ENCODE peak calls at places on chromosome 12, in nine cellular contexts. D is prostate gland, V is cardiac muscle cell, F is fibroblast of lung, S is A549, L is heart right ventricle, J is heart left ventricle, C is suprapubic skin, X is GM23338. Q is an unnamed sample. For H3K4me1, the result is how much of the 10 kb centered on the place peaks cover.

GRCh38 chr12:15918066-15918465 is 6.9 kb downstream of the DERA start:
- DNase-seq in X (no peak), J (no peak), L (no peak), D (no peak), V (no peak), C (no peak), F (no peak), S (no peak), Q (no peak)

GRCh38 chr12:99259040-99259934 is 388.3 kb upstream of the GARIN6 start:
- DNase-seq in L (no peak), S (no peak), J (no peak), V (no peak), X (peak), F (no peak), C (no peak), D (no peak), Q (no peak)

GRCh38 chr12:120737557-120738251 is 12.1 kb downstream of the ACADS start:
- DNase-seq in V (peak), X (peak), J (no peak), C (no peak), S (no peak), F (no peak), L (no peak), D (no peak), Q (no peak)

GRCh38 chr12:20096430-20096829 is 271.9 kb upstream of the PDE3A start:
- DNase-seq in C (no peak), L (no peak), F (no peak), S (no peak), J (no peak), V (no peak), D (no peak), X (no peak), Q (no peak)

GRCh38 chr12:9661720-9662119 is 7.8 kb upstream of the CLEC2D start:
- DNase-seq in S (no peak), D (no peak), L (no peak), F (no peak), X (no peak), C (no peak), V (no peak), J (no peak), Q (no peak)

GRCh38 chr12:92424338-92424737 is 278.5 kb upstream of the PLEKHG7 start:
- DNase-seq in C (no peak), S (no peak), D (no peak), F (peak), J (no peak), X (peak), L (no peak), V (no peak), Q (no peak)

GRCh38 chr12:65612440-65612839 is 211.8 kb upstream of the HMGA2 start:
- DNase-seq in L (no peak), X (no peak), D (no peak), F (peak), S (no peak), J (no peak), C (no peak), V (no peak), Q (no peak)

GRCh38 chr12:83472350-83472749 is 785.6 kb downstream of the TMTC2 start:
- DNase-seq in F (no peak), X (no peak), C (no peak), V (peak), S (no peak), J (no peak), D (no peak), L (no peak), Q (no peak)

GRCh38 chr12:14913381-14913781 is 25.0 kb downstream of the ERP27 start:
- DNase-seq in F (no peak), V (no peak), J (no peak), D (no peak), C (peak), X (no peak), S (no peak), L (peak), Q (peak)

GRCh38 chr12:98136544-98136943 is 378.8 kb upstream of the TMPO start:
- DNase-seq in J (no peak), V (no peak), F (no peak), D (no peak), L (no peak), S (no peak), C (no peak), X (no peak), Q (no peak)

GRCh38 chr12:47481041-47481440 is 224.8 kb downstream of the RPAP3 start:
- DNase-seq in S (no peak), D (no peak), L (no peak), J (no peak), X (no peak), C (no peak), V (no peak), F (no peak), Q (no peak)

GRCh38 chr12:69501154-69501895 is 31.1 kb downstream of the FRS2 start:
- DNase-seq in J (no peak), L (no peak), F (no peak), D (no peak), V (no peak), X (no peak), C (no peak), S (no peak), Q (no peak)

GRCh38 chr12:29957835-29958234 is 174.1 kb upstream of the TMTC1 start:
- DNase-seq in J (no peak), F (peak), D (no peak), C (no peak), X (no peak), L (no peak), S (no peak), V (no peak), Q (no peak)

GRCh38 chr12:109302770-109303169 is 6.3 kb downstream of the FOXN4 start:
- DNase-seq in S (no peak), X (no peak), L (no peak), F (no peak), D (no peak), J (no peak), V (no peak), C (no peak), Q (no peak)

GRCh38 chr12:13093850-13094225 is 9.6 kb downstream of the GSG1 start:
- DNase-seq in J (no peak), F (peak), X (no peak), S (no peak), V (no peak), L (no peak), C (no peak), D (no peak), Q (no peak)

GRCh38 chr12:81078469-81079196 is 754 bp downstream of the ACSS3 start:
- DNase-seq in V (peak), S (no peak), J (no peak), F (peak), X (no peak), D (peak), L (no peak), C (no peak), Q (no peak)

GRCh38 chr12:107967170-107967569 is 161.9 kb upstream of the WSCD2 start:
- DNase-seq in C (no peak), D (no peak), F (no peak), S (no peak), V (no peak), J (no peak), X (no peak), L (no peak), Q (no peak)

GRCh38 chr12:74619886-74620285 is 82.3 kb downstream of the ATXN7L3B start:
- DNase-seq in S (no peak), L (no peak), X (no peak), J (no peak), F (no peak), V (no peak), C (no peak), D (no peak), Q (no peak)

GRCh38 chr12:121576851-121577391 is 3.9 kb downstream of the KDM2B start:
- DNase-seq in D (no peak), L (no peak), S (no peak), C (no peak), V (no peak), J (no peak), X (peak), F (peak), Q (no peak)

GRCh38 chr12:118061011-118061875 is at the start of gene WSB2:
- DNase-seq in C (peak), X (peak), J (peak), D (peak), S (peak), F (peak), V (peak), L (peak), Q (no peak)

GRCh38 chr12:43776498-43776897 is 17.7 kb downstream of the IRAK4 start:
- DNase-seq in V (peak), F (peak), S (peak), D (peak), X (peak), C (no peak), J (no peak), L (no peak), Q (no peak)

GRCh38 chr12:31301311-31301710 is 24.6 kb downstream of the SINHCAF start:
- DNase-seq in X (no peak), S (no peak), D (no peak), C (no peak), F (no peak), L (no peak), V (no peak), J (no peak), Q (no peak)

GRCh38 chr12:15581006-15581405 is 208.2 kb downstream of the EPS8 start:
- DNase-seq in V (no peak), X (peak), F (peak), S (no peak), D (no peak), J (no peak), C (no peak), L (no peak), Q (no peak)

GRCh38 chr12:47767197-47767724 is 5.8 kb upstream of the SLC48A1 start:
- DNase-seq in D (peak), V (peak), F (peak), L (peak), S (peak), C (no peak), J (peak), X (peak), Q (no peak)

GRCh38 chr12:120536064-120536791 is 2.1 kb downstream of the RNF10 start:
- DNase-seq in J (no peak), C (no peak), X (no peak), S (no peak), D (peak), V (no peak), F (no peak), L (no peak), Q (no peak)

GRCh38 chr12:123151679-123152454 is 977 bp upstream of the PITPNM2 start:
- DNase-seq in J (no peak), V (peak), F (no peak), D (no peak), S (no peak), X (peak), C (no peak), L (no peak), Q (no peak)

GRCh38 chr12:810635-811415 is 58.4 kb downstream of the WNK1 start:
- DNase-seq in J (no peak), V (no peak), D (no peak), C (no peak), X (no peak), L (no peak), S (no peak), F (no peak), Q (no peak)

GRCh38 chr12:25698782-25699181 is 145.7 kb upstream of the LMNTD1 start:
- DNase-seq in C (no peak), D (no peak), S (no peak), J (no peak), F (no peak), L (no peak), V (no peak), X (no peak), Q (no peak)

GRCh38 chr12:66092559-66093269 is 37.8 kb downstream of the LLPH start:
- DNase-seq in L (no peak), X (no peak), J (no peak), C (no peak), F (peak), V (no peak), D (no peak), S (no peak), Q (no peak)

GRCh38 chr12:80848858-80849257 is 88.9 kb downstream of the LIN7A start:
- DNase-seq in X (no peak), V (no peak), C (no peak), D (no peak), L (no peak), F (no peak), S (no peak), J (no peak), Q (no peak)

GRCh38 chr12:13592063-13592942 is 389.1 kb downstream of the GRIN2B start:
- DNase-seq in F (no peak), S (no peak), L (no peak), C (no peak), X (peak), D (no peak), V (no peak), J (no peak), Q (no peak)

GRCh38 chr12:95118138-95118787 is 44.8 kb upstream of the NR2C1 start:
- DNase-seq in X (no peak), V (peak), F (peak), J (no peak), L (no peak), D (no peak), C (no peak), S (peak), Q (no peak)

GRCh38 chr12:122130150-122130549 is 43.9 kb downstream of the IL31 start:
- DNase-seq in C (no peak), X (no peak), V (no peak), F (no peak), S (no peak), D (no peak), L (no peak), J (no peak), Q (no peak)

GRCh38 chr12:27236498-27236897 is 7.6 kb upstream of the STK38L start:
- DNase-seq in C (no peak), S (no peak), D (no peak), V (no peak), J (no peak), F (no peak), X (no peak), L (no peak), Q (no peak)

GRCh38 chr12:42935756-42936155 is 346.2 kb upstream of the PRICKLE1 start:
- DNase-seq in V (no peak), F (peak), J (no peak), D (no peak), C (no peak), L (no peak), S (no peak), X (no peak), Q (no peak)

GRCh38 chr12:3744216-3744883 is 8.6 kb downstream of the CRACR2A start:
- DNase-seq in S (no peak), C (no peak), F (no peak), D (no peak), X (no peak), V (no peak), J (no peak), L (no peak), Q (no peak)
- TF ChIP-seq CTCF in S (no peak), C (no peak), F (peak), D (no peak), X (no peak), V (peak), J (no peak), L (no peak), Q (no peak)

GRCh38 chr12:6340745-6341438 is 984 bp downstream of the TNFRSF1A start:
- DNase-seq in C (no peak), D (no peak), S (no peak), L (no peak), X (no peak), J (no peak), V (no peak), F (no peak), Q (no peak)
- H3K4me1 ChIP-seq in C (half or more), D (under half), S (half or more), L (half or more), X (half or more), J (half or more), V (under half), F (under half), Q (under half)

DNA sequence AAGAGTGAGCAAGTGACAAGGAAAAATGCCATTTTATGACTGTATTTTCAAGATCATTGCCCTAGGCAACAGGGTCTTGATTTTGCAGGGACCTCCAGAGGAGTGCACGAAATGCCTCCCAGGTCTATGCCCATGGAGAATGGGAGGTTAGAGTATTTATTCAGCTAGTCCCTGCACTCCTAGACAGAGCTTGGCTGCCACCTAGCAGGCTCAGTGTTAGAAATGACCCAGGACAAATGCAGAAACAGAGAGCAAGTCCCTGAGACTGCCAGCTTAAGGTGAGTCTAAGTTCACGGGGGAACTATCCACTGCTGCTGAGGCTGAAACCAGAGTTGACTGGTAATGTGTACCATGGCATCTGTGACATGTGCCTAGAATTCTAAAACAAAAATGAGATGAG is 506.4 kb downstream of the MED13L start:
- DNase-seq in C (no peak), J (no peak), D (peak), V (peak), X (peak), S (no peak), F (peak), L (peak), Q (no peak)
- TF ChIP-seq CTCF in C (no peak), J (peak), D (no peak), V (no peak), X (peak), S (peak), F (peak), L (peak), Q (no peak)

DNA sequence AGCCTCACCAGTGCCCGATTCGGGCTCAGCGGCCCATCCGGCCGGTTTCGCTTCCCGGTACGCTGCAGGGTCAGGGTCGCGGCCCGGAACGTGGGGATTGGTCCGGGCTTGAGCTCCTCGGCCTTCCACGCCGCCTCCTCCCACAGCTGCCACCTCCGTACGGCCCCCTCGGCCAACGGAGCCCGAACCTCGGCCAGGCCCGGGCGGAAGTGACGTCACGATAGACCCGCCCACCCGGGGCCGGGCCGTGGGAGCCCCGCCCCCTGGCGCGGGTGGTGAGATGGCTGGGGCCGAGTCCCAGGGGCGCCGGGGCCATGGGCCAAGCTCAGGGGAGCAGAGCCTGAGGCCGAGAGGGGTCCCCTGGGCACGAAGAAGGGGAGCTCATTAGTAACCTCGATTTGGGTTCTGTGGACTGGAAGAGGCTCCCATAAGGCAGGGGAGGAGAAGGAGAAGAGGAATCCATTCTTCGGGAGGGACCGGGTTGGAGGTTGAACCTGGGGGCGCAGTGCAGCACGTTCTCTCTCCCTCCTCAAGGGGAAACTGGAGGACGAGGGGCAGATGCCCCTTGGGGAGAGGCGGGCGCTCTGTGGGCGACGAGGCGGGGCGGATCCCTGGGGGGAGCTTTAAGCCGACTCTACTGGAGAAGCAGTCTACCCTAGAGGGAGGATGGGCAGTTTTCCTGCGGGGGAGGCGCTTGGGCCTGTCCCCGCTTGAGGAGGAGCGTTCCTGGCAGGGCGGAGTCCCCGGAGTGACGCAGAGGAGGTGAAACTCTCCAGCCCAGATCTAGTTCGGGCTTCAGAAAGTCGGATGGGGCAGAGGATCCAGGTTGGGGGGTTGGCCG is at the start of gene MLF2:
- DNase-seq in D (peak), J (peak), X (peak), L (peak), C (peak), S (peak), F (peak), V (peak), Q (peak)
- H3K4me1 ChIP-seq in D (under half), J (under half), X (under half), L (under half), C (under half), S (under half), F (under half), V (under half), Q (under half)

GRCh38 chr12:41512531-41512930 is 324.4 kb downstream of the PDZRN4 start:
- DNase-seq in J (peak), F (no peak), S (no peak), C (no peak), L (no peak), D (no peak), V (no peak), X (no peak), Q (no peak)

GRCh38 chr12:41514050-41514449 is 325.9 kb downstream of the PDZRN4 start:
- DNase-seq in C (no peak), J (no peak), S (no peak), D (no peak), V (peak), F (no peak), L (no peak), X (no peak), Q (no peak)

GRCh38 chr12:41511247-41511646 is 323.1 kb downstream of the PDZRN4 start:
- DNase-seq in J (no peak), C (no peak), L (no peak), X (no peak), S (no peak), V (no peak), F (no peak), D (no peak), Q (no peak)

GRCh38 chr12:41515953-41516352 is 327.8 kb downstream of the PDZRN4 start:
- DNase-seq in S (no peak), D (no peak), F (no peak), X (no peak), J (no peak), C (no peak), V (no peak), L (no peak), Q (no peak)

GRCh38 chr12:41514907-41515306 is 326.8 kb downstream of the PDZRN4 start:
- DNase-seq in F (no peak), J (no peak), C (no peak), S (no peak), V (peak), D (no peak), X (peak), L (no peak), Q (no peak)
- TF ChIP-seq CTCF in F (peak), J (no peak), C (no peak), S (no peak), V (peak), D (no peak), X (peak), L (no peak), Q (no peak)

GRCh38 chr12:105223358-105223840 is 12.6 kb downstream of the APPL2 start:
- DNase-seq in L (no peak), X (no peak), F (no peak), C (no peak), V (no peak), S (no peak), D (no peak), J (no peak), Q (no peak)

GRCh38 chr12:105222326-105222655 is 13.7 kb downstream of the APPL2 start:
- DNase-seq in X (no peak), F (no peak), C (no peak), S (no peak), J (no peak), L (no peak), D (no peak), V (no peak), Q (no peak)

GRCh38 chr12:105222726-105223357 is 13.1 kb downstream of the APPL2 start:
- DNase-seq in F (no peak), V (no peak), X (no peak), L (no peak), S (no peak), J (no peak), D (no peak), C (no peak), Q (no peak)

GRCh38 chr12:105224399-105224798 is 11.6 kb downstream of the APPL2 start:
- DNase-seq in D (no peak), F (no peak), V (no peak), J (no peak), S (no peak), C (no peak), L (no peak), X (no peak), Q (no peak)

GRCh38 chr12:105223884-105224283 is 12.1 kb downstream of the APPL2 start:
- DNase-seq in X (no peak), D (no peak), L (no peak), C (no peak), V (no peak), F (no peak), S (no peak), J (no peak), Q (no peak)
- H3K4me1 ChIP-seq in X (under half), D (under half), L (half or more), C (half or more), V (under half), F (under half), S (under half), J (half or more), Q (under half)